ENCODE peak calls at places on chromosomes 7 and 10, in four cellular contexts. A is activated CD4-positive, alpha-beta T cell treated with anti-CD3 and anti-CD28 coated beads, Interleukin-2, amount 10 ng/mL, durations not matched to agents 24 days and 14 days; E is AML-193; P is AG09309. H is an unnamed sample.
A peak's percentile ranks its signal among the peaks of the same experiment; 100 is the strongest.

GRCh38 chr7:42661312-42661711 is 250.6 kb downstream of the C7orf25 start:
- DNase-seq in A (no peak), E (no peak), P (peak; percentile 69), H (peak; percentile 74)

GRCh38 chr7:140035400-140036223 is 27.1 kb downstream of the PARP12 start:
- DNase-seq in A (no peak), E (no peak), P (peak; percentile 24), H (peak; percentile 22)

GRCh38 chr10:63409465-63410027 is 56.2 kb downstream of the JMJD1C start:
- DNase-seq in A (no peak), E (no peak), P (no peak), H (no peak)

GRCh38 chr7:158470336-158470735 is 117.3 kb downstream of the PTPRN2 start:
- DNase-seq in A (no peak), E (no peak), P (no peak), H (no peak)

GRCh38 chr7:26379711-26380110 is 88.0 kb downstream of the SNX10 start:
- DNase-seq in A (no peak), E (no peak), P (no peak), H (no peak)

GRCh38 chr10:18313146-18313542 is 172.9 kb downstream of the CACNB2 start:
- DNase-seq in A (no peak), E (no peak), P (no peak), H (no peak)

GRCh38 chr7:84372155-84372621 is 177.6 kb upstream of the SEMA3A start:
- DNase-seq in A (no peak), E (no peak), P (peak; percentile 91), H (peak; percentile 74)

GRCh38 chr10:24703700-24704099 is 20.0 kb downstream of the ARHGAP21 start:
- DNase-seq in A (no peak), E (no peak), P (peak; percentile 77), H (no peak)

GRCh38 chr10:62380002-62380401 is 5.8 kb downstream of the ZNF365 start:
- DNase-seq in A (peak; percentile 6), E (no peak), P (peak; percentile 46), H (peak; percentile 33)

GRCh38 chr10:71044720-71045119 is 156.4 kb upstream of the PCBD1 start:
- DNase-seq in A (no peak), E (no peak), P (no peak), H (no peak)

GRCh38 chr10:14889318-14889717 is 10.7 kb downstream of the SUV39H2 start:
- DNase-seq in A (no peak), E (no peak), P (no peak), H (no peak)

GRCh38 chr10:119347181-119347974 is 140.0 kb downstream of the GRK5 start:
- DNase-seq in A (no peak), E (no peak), P (no peak), H (no peak)

GRCh38 chr10:124480860-124481259 is 19.2 kb downstream of the LHPP start:
- DNase-seq in A (no peak), E (no peak), P (no peak), H (no peak)

GRCh38 chr7:30080818-30081217 is 52.6 kb downstream of the PLEKHA8 start:
- DNase-seq in A (no peak), E (no peak), P (no peak), H (no peak)

GRCh38 chr7:102978280-102978679 is 65.5 kb downstream of the LRRC17 start:
- DNase-seq in A (no peak), E (no peak), P (no peak), H (peak; percentile 77)

GRCh38 chr10:129881641-129882040 is 82.4 kb downstream of the EBF3 start:
- DNase-seq in A (no peak), E (no peak), P (no peak), H (no peak)

GRCh38 chr10:44647473-44647872 is 262.6 kb upstream of the CXCL12 start:
- DNase-seq in A (no peak), E (no peak), P (no peak), H (no peak)

GRCh38 chr10:123792579-123792978 is 99.0 kb downstream of the CPXM2 start:
- DNase-seq in A (no peak), E (no peak), P (no peak), H (no peak)

GRCh38 chr7:137628211-137628610 is 218.6 kb downstream of the DGKI start:
- DNase-seq in A (no peak), E (no peak), P (no peak), H (no peak)

GRCh38 chr7:139901840-139902370 is 72.8 kb downstream of the TBXAS1 start:
- DNase-seq in A (no peak), E (no peak), P (no peak), H (no peak)

GRCh38 chr10:131900350-131901152 is at the start of gene PPP2R2D:
- DNase-seq in A (peak; percentile 99), E (peak; percentile 77), P (peak; percentile 31), H (peak; percentile 91)

GRCh38 chr7:55250313-55250712 is 114.8 kb upstream of the LANCL2 start:
- DNase-seq in A (no peak), E (no peak), P (no peak), H (peak; percentile 37)

GRCh38 chr10:132785433-132786278 is at the start of gene NKX6-2:
- DNase-seq in A (no peak), E (no peak), P (no peak), H (no peak)

GRCh38 chr10:25493122-25493893 is 318.5 kb downstream of the GPR158 start:
- DNase-seq in A (no peak), E (no peak), P (no peak), H (peak; percentile 10)

GRCh38 chr7:131717181-131717580 is 160.8 kb upstream of the PODXL start:
- DNase-seq in A (no peak), E (no peak), P (no peak), H (no peak)

GRCh38 chr7:26081627-26082026 is 70.4 kb upstream of the NFE2L3 start:
- DNase-seq in A (no peak), E (no peak), P (no peak), H (no peak)

GRCh38 chr10:35498693-35499092 is 106.4 kb upstream of the GJD4 start:
- DNase-seq in A (no peak), E (no peak), P (no peak), H (no peak)

GRCh38 chr7:158398750-158399149 is 188.9 kb downstream of the PTPRN2 start:
- DNase-seq in A (no peak), E (no peak), P (no peak), H (no peak)

GRCh38 chr10:69769395-69769989 is 32.2 kb upstream of the COL13A1 start:
- DNase-seq in A (no peak), E (no peak), P (peak; percentile 43), H (peak; percentile 95)

GRCh38 chr10:27611209-27611608 is 107.1 kb downstream of the RAB18 start:
- DNase-seq in A (no peak), E (no peak), P (peak; percentile 75), H (no peak)